ENCODE peak calls at places on chromosomes 11 and 22, in four cellular contexts. X is HAP-1; O is cardiac fibroblast; N is CD4-positive, alpha-beta memory T cell. B is an unnamed sample.

GRCh38 chr11:32325187-32325586 is 110.2 kb downstream of the WT1 start:
- DNase-seq in O (peak; percentile 76), X (no peak), N (no peak), B (peak; percentile 80)

GRCh38 chr22:44807232-44807631 is 54.9 kb downstream of the ARHGAP8 start:
- DNase-seq in N (no peak), X (no peak), O (no peak), B (no peak)

GRCh38 chr11:121367434-121367833 is 74.9 kb downstream of the SC5D start:
- DNase-seq in O (peak; percentile 19), X (no peak), N (peak; percentile 50), B (peak; percentile 8)

GRCh38 chr11:58888579-58888978 is 44.1 kb upstream of the GLYATL2 start:
- DNase-seq in N (no peak), X (no peak), O (no peak), B (no peak)

GRCh38 chr11:2746401-2747230 is 46.8 kb upstream of the KCNQ1OT1 start:
- DNase-seq in X (no peak), N (no peak), O (no peak), B (no peak)

GRCh38 chr11:21115999-21116398 is 446.6 kb downstream of the NELL1 start:
- DNase-seq in N (no peak), O (no peak), X (no peak), B (no peak)

GRCh38 chr11:10931761-10932700 is 74.2 kb upstream of the ZBED5 start:
- DNase-seq in O (peak; percentile 42), X (peak; percentile 25), N (no peak), B (peak; percentile 24)

GRCh38 chr22:27273386-27273785 is 528.2 kb downstream of the MN1 start:
- DNase-seq in X (no peak), N (no peak), O (no peak), B (no peak)

GRCh38 chr11:83791557-83791956 is 505.4 kb upstream of the CCDC90B start:
- DNase-seq in N (no peak), X (no peak), O (no peak), B (no peak)

GRCh38 chr11:114134870-114135269 is 75.4 kb downstream of the ZBTB16 start:
- DNase-seq in O (peak; percentile 93), N (no peak), X (no peak), B (peak; percentile 97)

DNA sequence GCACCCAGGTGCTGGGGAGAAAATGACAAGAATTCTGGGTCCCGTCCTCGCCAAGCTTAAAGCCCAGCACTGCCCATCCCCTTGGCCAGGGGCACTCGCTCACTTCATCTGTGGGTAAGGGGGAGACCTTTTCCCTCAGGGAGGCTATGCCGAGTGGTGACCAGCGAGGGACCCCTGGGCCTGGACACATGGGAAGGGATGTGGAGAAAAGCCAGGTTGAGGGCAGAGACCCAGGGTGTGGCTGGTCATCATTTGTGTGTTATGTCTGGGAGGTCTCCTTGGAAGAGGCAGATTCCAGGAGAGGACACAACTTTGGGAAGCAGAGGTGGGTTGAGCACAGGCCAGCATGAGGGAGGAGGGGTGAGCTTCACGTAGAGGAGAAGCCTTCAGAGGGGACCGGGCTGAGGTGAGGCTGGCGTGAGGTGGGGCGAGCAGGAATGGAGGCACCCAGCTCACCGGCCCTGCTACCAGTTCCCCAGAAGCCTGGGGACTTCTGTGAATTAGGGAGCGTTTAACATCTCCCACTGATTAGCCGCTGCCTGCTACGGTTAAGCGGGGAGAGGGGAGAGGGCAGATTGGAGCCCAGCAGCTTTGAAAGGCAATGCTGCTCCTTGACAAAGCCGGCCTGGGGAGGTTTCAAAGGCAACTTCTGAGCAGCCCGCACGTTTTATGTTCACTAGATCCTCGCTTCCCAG is 25.8 kb upstream of the NECTIN1 start:
- DNase-seq in N (no peak), O (no peak), X (no peak), B (no peak)
- H3K4me3 ChIP-seq in N (no peak overlapping the region), O (no peak overlapping the region), X (no peak overlapping the region), B (no peak overlapping the region)

GRCh38 chr11:9604134-9604533 is 30.7 kb downstream of the WEE1 start:
- DNase-seq in X (no peak), O (no peak), N (no peak), B (no peak)

GRCh38 chr11:9600651-9601040 is 27.2 kb downstream of the WEE1 start:
- DNase-seq in X (no peak), N (no peak), O (no peak), B (no peak)

GRCh38 chr11:9601876-9602199 is 28.4 kb downstream of the WEE1 start:
- DNase-seq in N (no peak), O (no peak), X (no peak), B (no peak)

GRCh38 chr11:9600166-9600565 is 26.7 kb downstream of the WEE1 start:
- DNase-seq in O (no peak), N (no peak), X (no peak), B (no peak)

DNA sequence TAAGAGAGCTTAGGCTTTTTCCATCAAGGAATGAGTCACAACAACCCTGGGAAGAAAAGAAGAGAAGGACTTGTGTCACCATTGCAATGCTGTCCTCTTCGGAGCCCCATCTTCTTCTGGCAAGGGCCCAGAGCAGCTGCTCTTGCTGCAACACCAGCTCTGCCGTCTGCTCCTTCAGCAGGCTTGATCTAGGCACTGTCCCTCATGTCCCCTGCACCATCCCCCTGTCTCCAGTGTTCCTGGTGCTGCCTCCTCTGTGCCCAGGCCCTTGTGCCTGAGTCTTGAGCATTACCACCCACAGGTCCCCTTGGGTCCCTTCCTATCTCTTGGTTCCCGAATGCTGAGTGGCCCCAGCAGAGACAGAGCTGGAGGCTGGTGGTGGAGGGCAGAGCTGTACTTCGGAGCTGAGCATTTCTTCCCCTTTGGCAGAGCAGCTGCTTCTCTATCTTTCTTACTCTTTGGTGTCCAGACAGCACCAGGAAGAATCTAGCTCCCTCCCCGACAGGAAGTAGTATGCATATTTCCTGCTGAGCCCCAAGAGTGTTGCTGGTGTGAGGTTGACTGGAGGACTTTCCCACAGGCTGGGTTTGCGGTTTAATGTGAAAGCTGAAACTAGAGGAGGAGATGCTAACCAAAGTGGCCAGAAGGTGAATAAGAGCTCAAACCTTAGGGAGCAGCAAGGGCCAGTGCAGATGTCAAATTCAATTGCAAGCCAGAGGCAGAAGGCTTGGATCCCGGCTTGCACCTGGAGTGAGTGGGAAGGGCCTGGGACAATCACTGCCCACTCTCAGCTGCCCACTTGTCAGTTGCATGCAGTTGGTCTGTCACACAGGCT is 27.8 kb downstream of the WEE1 start:
- DNase-seq in X (no peak), N (peak; percentile 59), O (peak; percentile 81), B (peak; percentile 70)
- H3K4me3 ChIP-seq in X (no peak overlapping the region), N (peak overlapping the region; percentile 42), O (peak overlapping the region; percentile 18), B (no peak overlapping the region)

GRCh38 chr22:46042786-46043185 is 65.8 kb upstream of the WNT7B start:
- DNase-seq in X (no peak), O (no peak), N (no peak), B (no peak)
- H3K4me3 ChIP-seq in X (peak overlapping the region; percentile 10), O (no peak overlapping the region), N (no peak overlapping the region), B (no peak overlapping the region)

DNA sequence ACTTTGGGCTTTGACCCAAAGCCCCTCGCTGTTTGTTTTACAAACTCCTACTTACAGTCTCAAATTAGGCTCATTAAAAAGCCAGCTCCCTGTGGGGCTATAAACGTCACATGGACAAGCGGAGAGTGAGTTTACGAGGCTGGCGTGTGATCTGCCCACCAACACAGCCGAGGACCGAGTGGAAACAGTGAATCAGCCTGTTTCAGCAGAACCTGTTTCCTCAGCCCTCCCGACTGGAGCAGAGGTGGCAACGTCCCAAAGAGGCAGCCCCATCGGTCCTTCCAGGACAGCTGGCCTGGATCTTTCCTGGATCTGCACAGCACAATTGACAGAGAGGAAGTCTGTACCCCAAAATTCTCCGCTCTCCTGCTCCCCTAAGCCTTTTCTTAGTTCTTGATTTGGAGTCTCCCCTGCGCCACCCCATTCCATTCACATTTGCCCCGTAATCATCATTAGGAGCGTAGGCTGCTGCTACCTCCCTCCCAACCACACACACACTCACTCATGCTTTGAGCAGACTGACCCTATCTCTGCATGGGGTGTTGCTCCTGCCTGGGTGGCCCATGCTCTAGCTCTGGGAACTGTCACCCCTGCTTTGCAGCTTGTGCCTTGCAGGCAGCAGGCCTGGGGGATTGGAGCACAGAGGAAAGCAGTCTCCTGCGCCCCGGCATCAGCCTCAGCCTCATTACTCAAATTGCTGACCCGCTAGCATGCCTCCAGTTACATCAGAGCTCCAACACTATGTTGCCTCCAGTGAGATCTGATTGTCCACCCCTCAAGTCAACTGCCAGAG is 117.8 kb downstream of the NAT10 start:
- DNase-seq in N (no peak), X (peak; percentile 3), O (peak; percentile 87), B (peak; percentile 89)
- H3K4me3 ChIP-seq in N (no peak overlapping the region), X (no peak overlapping the region), O (no peak overlapping the region), B (no peak overlapping the region)

B was measured in fibroblast of pulmonary artery.